ENCODE peak calls at places on chromosomes 4 and X, in nine cellular contexts. K, J, C, T, E, V, U, M and D are unnamed samples.

GRCh38 chr4:27006646-27007045 is 146.0 kb downstream of the STIM2 start:
- DNase-seq in T (no peak), U (no peak), J (no peak), V (no peak), K (no peak), E (no peak), M (no peak), C (no peak), D (no peak)

GRCh38 chrX:49278081-49278480 is 8.5 kb downstream of the PPP1R3F start:
- DNase-seq in K (no peak), M (no peak), E (no peak), J (no peak), C (no peak), U (no peak), T (no peak), V (no peak), D (no peak)

GRCh38 chrX:68697465-68698125 is 50.1 kb downstream of the STARD8 start:
- DNase-seq in V (no peak), M (no peak), C (no peak), U (no peak), E (no peak), T (no peak), J (no peak), K (no peak), D (no peak)

GRCh38 chr4:48093949-48094550 is 40.0 kb downstream of the TXK start:
- DNase-seq in K (no peak), C (no peak), J (peak), U (peak), E (no peak), T (no peak), M (peak), V (no peak), D (no peak)

GRCh38 chr4:55023030-55023429 is 102.4 kb downstream of the KDR start:
- DNase-seq in V (no peak), M (no peak), U (no peak), E (no peak), T (no peak), J (no peak), C (no peak), K (no peak), D (no peak)

GRCh38 chr4:4990857-4991540 is 28.3 kb downstream of the CYTL1 start:
- DNase-seq in V (no peak), C (no peak), J (peak), E (peak), M (no peak), T (no peak), U (peak), K (peak), D (no peak)

GRCh38 chr4:54687887-54688841 is 30.4 kb downstream of the KIT start:
- DNase-seq in T (no peak), E (no peak), V (no peak), J (no peak), C (no peak), M (no peak), K (no peak), U (no peak), D (no peak)

GRCh38 chrX:103554687-103555417 is 30.5 kb upstream of the TCEAL4 start:
- DNase-seq in C (no peak), E (peak), M (no peak), K (peak), U (peak), V (peak), J (peak), T (no peak), D (no peak)

GRCh38 chr4:141058739-141059507 is 74.3 kb downstream of the RNF150 start:
- DNase-seq in C (no peak), V (no peak), M (no peak), K (no peak), T (no peak), U (no peak), J (no peak), E (peak), D (no peak)

GRCh38 chr4:127896069-127896468 is 15.4 kb downstream of the PLK4 start:
- DNase-seq in E (no peak), C (no peak), T (no peak), J (no peak), K (no peak), V (no peak), M (no peak), U (no peak), D (no peak)

GRCh38 chr4:178953447-178954120 is 1511.3 kb upstream of the AGA start:
- DNase-seq in E (no peak), J (no peak), T (no peak), V (no peak), M (no peak), C (no peak), U (no peak), K (no peak), D (no peak)

GRCh38 chrX:3713225-3713936 is at the start of gene PRKX:
- DNase-seq in M (peak), T (peak), J (no peak), V (peak), C (no peak), E (peak), U (no peak), K (no peak), D (peak)

GRCh38 chrX:40201486-40201885 is 103.7 kb upstream of the BCOR start:
- DNase-seq in M (no peak), E (no peak), C (no peak), T (no peak), V (no peak), J (no peak), K (no peak), U (no peak), D (no peak)

GRCh38 chrX:153446636-153446936 is 730 bp upstream of the TREX2 start:
- DNase-seq in M (no peak), V (no peak), T (no peak), E (no peak), C (no peak), J (no peak), U (no peak), K (no peak), D (no peak)

GRCh38 chr4:132123870-132124623 is 1025.0 kb upstream of the PCDH10 start:
- DNase-seq in T (no peak), C (no peak), U (no peak), K (no peak), J (no peak), M (no peak), V (peak), E (peak), D (no peak)

GRCh38 chr4:147019061-147019460 is 73.4 kb upstream of the TTC29 start:
- DNase-seq in E (peak), J (peak), C (no peak), T (peak), K (peak), M (peak), V (no peak), U (peak), D (peak)

GRCh38 chr4:88610771-88611170 is 18.5 kb downstream of the HERC3 start:
- DNase-seq in U (no peak), K (no peak), E (peak), V (no peak), M (no peak), T (no peak), J (no peak), C (no peak), D (no peak)

GRCh38 chr4:163679189-163679588 is 184.7 kb downstream of the TMA16 start:
- DNase-seq in J (no peak), T (peak), C (no peak), E (peak), M (no peak), V (peak), K (no peak), U (no peak), D (peak)

GRCh38 chrX:1466971-1467561 is 14.4 kb upstream of the ASMTL start:
- DNase-seq in U (peak), C (no peak), J (no peak), M (peak), V (no peak), T (no peak), K (no peak), E (no peak), D (no peak)